ENCODE peak calls at places on chromosomes 7 and 10, in nine cellular contexts. M is GM06990; Y is activated T-cell treated with anti-CD3 and anti-CD28 coated beads, Interleukin-2, amount 50 U/mL, for 72 hours; S is T1000; I is stimulated activated CD8-positive, alpha-beta memory T cell treated with anti-CD3 and anti-CD28 coated beads, Interleukin-7, amount 100 ng/mL, for 48 hours; L is cardiac muscle cell; C is cardiac fibroblast; K is heart right ventricle; N is hepatocyte. B is an unnamed sample.

GRCh38 chr7:155763122-155763521 is 49.1 kb downstream of the SHH start:
- DNase-seq in M (no peak), Y (no peak), S (no peak), I (no peak), L (no peak), C (no peak), K (no peak), N (no peak), B (no peak)

GRCh38 chr10:123160311-123160980 is 6.2 kb downstream of the BUB3 start:
- DNase-seq in M (no peak), Y (no peak), S (no peak), I (no peak), L (no peak), C (no peak), K (no peak), N (no peak), B (no peak)

GRCh38 chr7:47301078-47301477 is 280.8 kb downstream of the TNS3 start:
- DNase-seq in M (no peak), Y (no peak), S (no peak), I (no peak), L (no peak), C (no peak), K (no peak), N (no peak), B (no peak)

GRCh38 chr10:5488272-5489161 is 10.9 kb downstream of the CALML5 start:
- DNase-seq in M (no peak), Y (no peak), S (no peak), I (no peak), L (no peak), C (no peak), K (no peak), N (peak; percentile 84), B (no peak)

GRCh38 chr10:54124209-54124890 is 676.7 kb downstream of the PCDH15 start:
- DNase-seq in M (no peak), Y (no peak), S (no peak), I (no peak), L (no peak), C (no peak), K (no peak), N (no peak), B (no peak)

GRCh38 chr10:23195846-23196200 is 3.7 kb downstream of the PTF1A start:
- DNase-seq in M (no peak), Y (no peak), S (no peak), I (no peak), L (no peak), C (no peak), K (no peak), N (no peak), B (no peak)

GRCh38 chr7:111256391-111256790 is 165.5 kb downstream of the LRRN3 start:
- DNase-seq in M (no peak), Y (no peak), S (no peak), I (no peak), L (no peak), C (no peak), K (no peak), N (no peak), B (no peak)

GRCh38 chr10:71589617-71590551 is 129.7 kb downstream of the C10orf105 start:
- DNase-seq in M (no peak), Y (no peak), S (no peak), I (no peak), L (no peak), C (no peak), K (no peak), N (no peak), B (no peak)

GRCh38 chr7:23467731-23468720 is 2.3 kb downstream of the IGF2BP3 start:
- DNase-seq in M (peak; percentile 64), Y (peak; percentile 26), S (no peak), I (no peak), L (peak; percentile 78), C (peak; percentile 71), K (no peak), N (peak; percentile 76), B (no peak)

GRCh38 chr7:105890290-105890997 is 14.0 kb upstream of the ATXN7L1 start:
- DNase-seq in M (no peak), Y (peak; percentile 35), S (no peak), I (peak; percentile 39), L (no peak), C (no peak), K (no peak), N (no peak), B (no peak)

GRCh38 chr10:132387723-132388210 is 9.2 kb upstream of the PWWP2B start:
- DNase-seq in M (peak; percentile 39), Y (peak; percentile 78), S (peak; percentile 56), I (peak; percentile 37), L (peak; percentile 87), C (peak; percentile 54), K (peak; percentile 68), N (peak; percentile 87), B (peak; percentile 85)

B was measured in naive B cell.